ENCODE peak calls at places on chromosomes 6 and 20, in seven cellular contexts. One of them, this sample, is unnamed.

GRCh38 chr20:47825011-47825762 is 39.9 kb upstream of the SULF2 start:
- DNase-seq in thyroid gland: no peak
- DNase-seq in uterus: no peak
- DNase-seq in gastrocnemius medialis: no peak
- DNase-seq in K562: no peak
- DNase-seq in colonic mucosa: no peak
- DNase-seq in endothelial cell: no peak
- DNase-seq in this sample: no peak

GRCh38 chr6:64006246-64006645 is 370.6 kb downstream of the PHF3 start:
- DNase-seq in thyroid gland: no peak
- DNase-seq in K562: no peak
- DNase-seq in colonic mucosa: no peak
- DNase-seq in endothelial cell: no peak
- DNase-seq in uterus: no peak
- DNase-seq in gastrocnemius medialis: no peak
- DNase-seq in this sample: no peak

GRCh38 chr20:6654490-6655247 is 112.8 kb upstream of the BMP2 start:
- DNase-seq in K562: no peak
- DNase-seq in thyroid gland: no peak
- DNase-seq in colonic mucosa: peak; percentile 46
- DNase-seq in endothelial cell: no peak
- DNase-seq in gastrocnemius medialis: no peak
- DNase-seq in uterus: no peak
- DNase-seq in this sample: no peak

GRCh38 chr6:28910901-28911680 is 12.7 kb downstream of the TRIM27 start:
- DNase-seq in gastrocnemius medialis: no peak
- DNase-seq in uterus: peak; percentile 56
- DNase-seq in endothelial cell: no peak
- DNase-seq in K562: no peak
- DNase-seq in colonic mucosa: no peak
- DNase-seq in thyroid gland: no peak
- DNase-seq in this sample: no peak

GRCh38 chr6:138157986-138158638 is 3.6 kb upstream of the ARFGEF3 start:
- DNase-seq in gastrocnemius medialis: no peak
- DNase-seq in K562: no peak
- DNase-seq in thyroid gland: no peak
- DNase-seq in endothelial cell: no peak
- DNase-seq in uterus: no peak
- DNase-seq in colonic mucosa: no peak
- DNase-seq in this sample: no peak

GRCh38 chr6:134984821-134985220 is 34.9 kb upstream of the ALDH8A1 start:
- DNase-seq in thyroid gland: no peak
- DNase-seq in K562: no peak
- DNase-seq in gastrocnemius medialis: no peak
- DNase-seq in uterus: no peak
- DNase-seq in colonic mucosa: no peak
- DNase-seq in endothelial cell: no peak
- DNase-seq in this sample: no peak

GRCh38 chr6:17932362-17932852 is 55.0 kb downstream of the KIF13A start:
- DNase-seq in K562: no peak
- DNase-seq in colonic mucosa: no peak
- DNase-seq in gastrocnemius medialis: no peak
- DNase-seq in uterus: peak; percentile 42
- DNase-seq in thyroid gland: no peak
- DNase-seq in endothelial cell: no peak
- DNase-seq in this sample: peak; percentile 71

GRCh38 chr6:167791036-167791779 is 35.5 kb upstream of the AFDN start:
- DNase-seq in colonic mucosa: peak; percentile 14
- DNase-seq in uterus: no peak
- DNase-seq in endothelial cell: no peak
- DNase-seq in K562: no peak
- DNase-seq in thyroid gland: no peak
- DNase-seq in gastrocnemius medialis: no peak
- DNase-seq in this sample: no peak

GRCh38 chr6:151391021-151391470 is 313 bp downstream of the ZBTB2 start:
- DNase-seq in colonic mucosa: peak; percentile 84
- DNase-seq in gastrocnemius medialis: peak; percentile 64
- DNase-seq in K562: peak; percentile 84
- DNase-seq in uterus: peak; percentile 77
- DNase-seq in thyroid gland: peak; percentile 77
- DNase-seq in endothelial cell: peak; percentile 79
- DNase-seq in this sample: peak; percentile 56

GRCh38 chr6:142698751-142699150 is 246.2 kb downstream of the HIVEP2 start:
- DNase-seq in colonic mucosa: no peak
- DNase-seq in uterus: no peak
- DNase-seq in gastrocnemius medialis: no peak
- DNase-seq in endothelial cell: no peak
- DNase-seq in K562: no peak
- DNase-seq in thyroid gland: no peak
- DNase-seq in this sample: no peak
- TF ChIP-seq CTCF in colonic mucosa: no peak
- TF ChIP-seq CTCF in uterus: no peak
- TF ChIP-seq CTCF in gastrocnemius medialis: no peak
- TF ChIP-seq CTCF in endothelial cell: no peak
- TF ChIP-seq CTCF in K562: no peak
- TF ChIP-seq CTCF in thyroid gland: no peak
- TF ChIP-seq CTCF in this sample: no peak

GRCh38 chr6:51569594-51569993 is 517.8 kb downstream of the PKHD1 start:
- DNase-seq in gastrocnemius medialis: no peak
- DNase-seq in uterus: no peak
- DNase-seq in K562: no peak
- DNase-seq in colonic mucosa: no peak
- DNase-seq in endothelial cell: no peak
- DNase-seq in thyroid gland: no peak
- DNase-seq in this sample: no peak
- TF ChIP-seq CTCF in gastrocnemius medialis: no peak
- TF ChIP-seq CTCF in uterus: no peak
- TF ChIP-seq CTCF in K562: no peak
- TF ChIP-seq CTCF in colonic mucosa: no peak
- TF ChIP-seq CTCF in endothelial cell: no peak
- TF ChIP-seq CTCF in thyroid gland: no peak
- TF ChIP-seq CTCF in this sample: no peak

GRCh38 chr20:16007978-16008377 is 565.3 kb downstream of the KIF16B start:
- DNase-seq in colonic mucosa: no peak
- DNase-seq in K562: no peak
- DNase-seq in uterus: no peak
- DNase-seq in endothelial cell: no peak
- DNase-seq in gastrocnemius medialis: no peak
- DNase-seq in thyroid gland: no peak
- DNase-seq in this sample: no peak
- TF ChIP-seq CTCF in colonic mucosa: no peak
- TF ChIP-seq CTCF in K562: no peak
- TF ChIP-seq CTCF in uterus: no peak
- TF ChIP-seq CTCF in endothelial cell: no peak
- TF ChIP-seq CTCF in gastrocnemius medialis: no peak
- TF ChIP-seq CTCF in thyroid gland: no peak
- TF ChIP-seq CTCF in this sample: no peak

GRCh38 chr6:114108119-114109002 is 137.4 kb upstream of the HDAC2 start:
- DNase-seq in endothelial cell: peak; percentile 83
- DNase-seq in gastrocnemius medialis: no peak
- DNase-seq in K562: peak; percentile 11
- DNase-seq in colonic mucosa: peak; percentile 75
- DNase-seq in thyroid gland: peak; percentile 62
- DNase-seq in uterus: peak; percentile 16
- DNase-seq in this sample: no peak
- TF ChIP-seq CTCF in endothelial cell: peak; percentile 71
- TF ChIP-seq CTCF in gastrocnemius medialis: no peak
- TF ChIP-seq CTCF in K562: peak; percentile 56
- TF ChIP-seq CTCF in colonic mucosa: peak; percentile 37
- TF ChIP-seq CTCF in thyroid gland: peak; percentile 35
- TF ChIP-seq CTCF in uterus: no peak
- TF ChIP-seq CTCF in this sample: peak; percentile 49

DNA sequence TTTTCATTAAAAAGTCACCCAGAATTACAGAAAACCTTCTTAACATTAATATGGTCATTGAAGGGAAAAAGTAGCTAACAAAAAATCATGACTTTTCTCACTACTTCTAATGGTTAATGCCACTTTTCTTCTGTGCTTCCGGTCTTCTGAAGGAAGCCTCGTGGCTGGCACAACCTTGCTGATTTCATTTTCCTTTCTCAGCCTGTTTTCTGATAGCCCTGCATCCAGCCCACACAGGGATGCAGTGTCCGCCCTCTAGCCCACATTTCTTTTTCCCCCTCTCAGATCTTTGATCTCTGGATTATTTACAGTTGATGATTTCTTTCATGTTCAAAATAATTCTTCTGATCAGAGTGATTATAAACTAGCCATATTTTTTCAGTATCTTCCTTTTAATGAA is 655.4 kb upstream of the EPHA7 start:
- DNase-seq in uterus: no peak
- DNase-seq in endothelial cell: no peak
- DNase-seq in colonic mucosa: no peak
- DNase-seq in gastrocnemius medialis: no peak
- DNase-seq in K562: no peak
- DNase-seq in thyroid gland: no peak
- DNase-seq in this sample: no peak
- TF ChIP-seq CTCF in uterus: no peak
- TF ChIP-seq CTCF in endothelial cell: no peak
- TF ChIP-seq CTCF in colonic mucosa: no peak
- TF ChIP-seq CTCF in gastrocnemius medialis: no peak
- TF ChIP-seq CTCF in K562: no peak
- TF ChIP-seq CTCF in thyroid gland: no peak
- TF ChIP-seq CTCF in this sample: no peak

DNA sequence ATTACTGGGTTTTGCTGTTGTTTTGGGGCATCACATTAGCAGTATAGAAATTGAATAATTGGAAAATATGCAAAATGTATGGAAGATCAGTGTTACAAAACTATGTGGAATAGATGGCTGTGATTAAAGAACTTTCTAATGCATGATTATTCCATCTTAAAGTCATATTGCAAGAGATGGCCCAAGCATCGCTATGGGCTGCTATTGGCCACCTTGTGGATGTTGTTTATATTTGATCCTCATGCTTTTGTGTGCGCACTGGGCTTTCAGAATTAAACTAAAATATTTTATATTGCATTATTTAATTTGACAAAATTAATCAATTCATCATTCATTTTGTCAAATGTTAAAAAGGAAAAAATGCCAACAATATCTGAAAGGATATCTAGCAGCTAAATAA is 16.1 kb upstream of the HMGN3 start:
- DNase-seq in K562: no peak
- DNase-seq in uterus: no peak
- DNase-seq in colonic mucosa: no peak
- DNase-seq in endothelial cell: no peak
- DNase-seq in thyroid gland: no peak
- DNase-seq in gastrocnemius medialis: no peak
- DNase-seq in this sample: no peak
- TF ChIP-seq CTCF in K562: no peak
- TF ChIP-seq CTCF in uterus: no peak
- TF ChIP-seq CTCF in colonic mucosa: no peak
- TF ChIP-seq CTCF in endothelial cell: no peak
- TF ChIP-seq CTCF in thyroid gland: no peak
- TF ChIP-seq CTCF in gastrocnemius medialis: no peak
- TF ChIP-seq CTCF in this sample: peak; percentile 20

GRCh38 chr20:46252352-46253091 is 55.8 kb downstream of the CDH22 start:
- DNase-seq in thyroid gland: no peak
- DNase-seq in colonic mucosa: no peak
- DNase-seq in endothelial cell: no peak
- DNase-seq in uterus: no peak
- DNase-seq in K562: no peak
- DNase-seq in gastrocnemius medialis: no peak
- DNase-seq in this sample: no peak
- TF ChIP-seq CTCF in thyroid gland: no peak
- TF ChIP-seq CTCF in colonic mucosa: no peak
- TF ChIP-seq CTCF in endothelial cell: no peak
- TF ChIP-seq CTCF in uterus: no peak
- TF ChIP-seq CTCF in K562: no peak
- TF ChIP-seq CTCF in gastrocnemius medialis: no peak
- TF ChIP-seq CTCF in this sample: no peak

GRCh38 chr6:11912420-11912819 is 99.7 kb upstream of the HIVEP1 start:
- DNase-seq in colonic mucosa: no peak
- DNase-seq in K562: no peak
- DNase-seq in thyroid gland: no peak
- DNase-seq in gastrocnemius medialis: no peak
- DNase-seq in uterus: no peak
- DNase-seq in endothelial cell: no peak
- DNase-seq in this sample: no peak
- TF ChIP-seq CTCF in colonic mucosa: no peak
- TF ChIP-seq CTCF in K562: no peak
- TF ChIP-seq CTCF in thyroid gland: no peak
- TF ChIP-seq CTCF in gastrocnemius medialis: no peak
- TF ChIP-seq CTCF in uterus: no peak
- TF ChIP-seq CTCF in endothelial cell: no peak
- TF ChIP-seq CTCF in this sample: peak; percentile 27

GRCh38 chr6:27209167-27209566 is 38.3 kb upstream of the PRSS16 start:
- DNase-seq in gastrocnemius medialis: no peak
- DNase-seq in uterus: no peak
- DNase-seq in endothelial cell: no peak
- DNase-seq in K562: no peak
- DNase-seq in thyroid gland: no peak
- DNase-seq in colonic mucosa: no peak
- DNase-seq in this sample: no peak
- TF ChIP-seq CTCF in gastrocnemius medialis: no peak
- TF ChIP-seq CTCF in uterus: no peak
- TF ChIP-seq CTCF in endothelial cell: no peak
- TF ChIP-seq CTCF in K562: no peak
- TF ChIP-seq CTCF in thyroid gland: no peak
- TF ChIP-seq CTCF in colonic mucosa: no peak
- TF ChIP-seq CTCF in this sample: no peak

GRCh38 chr20:60050193-60050960 is 92.2 kb downstream of the CDH26 start:
- DNase-seq in colonic mucosa: no peak
- DNase-seq in thyroid gland: no peak
- DNase-seq in endothelial cell: no peak
- DNase-seq in gastrocnemius medialis: no peak
- DNase-seq in K562: no peak
- DNase-seq in uterus: no peak
- DNase-seq in this sample: no peak
- TF ChIP-seq CTCF in colonic mucosa: peak; percentile 29
- TF ChIP-seq CTCF in thyroid gland: no peak
- TF ChIP-seq CTCF in endothelial cell: peak; percentile 41
- TF ChIP-seq CTCF in gastrocnemius medialis: no peak
- TF ChIP-seq CTCF in K562: peak; percentile 69
- TF ChIP-seq CTCF in uterus: peak; percentile 13
- TF ChIP-seq CTCF in this sample: no peak